ENCODE peak calls at places on chromosomes 11 and 22, in ten cellular contexts. One of them, this sample, is unnamed.

GRCh38 chr11:111097191-111097590 is 148.3 kb upstream of the POU2AF2 start:
- DNase-seq in hypothalamus: no peak
- DNase-seq in HCT116: peak; percentile 3
- DNase-seq in activated CD8-positive, alpha-beta memory T cell treated with anti-CD3 and anti-CD28 coated beads for 1 hour: no peak
- DNase-seq in kidney: peak; percentile 72
- DNase-seq in germinal center: no peak
- DNase-seq in anterior cingulate cortex: no peak
- DNase-seq in prostate gland: no peak
- DNase-seq in stimulated activated CD4-positive, alpha-beta T cell treated with anti-CD3 and anti-CD28 coated beads, Interleukin-15, amount 100 ng/mL, for 24 hours: peak; percentile 2
- DNase-seq in K562: no peak
- DNase-seq in this sample: no peak

GRCh38 chr22:44200855-44201550 is 20.3 kb downstream of the PARVG start:
- DNase-seq in kidney: peak; percentile 63
- DNase-seq in anterior cingulate cortex: no peak
- DNase-seq in stimulated activated CD4-positive, alpha-beta T cell treated with anti-CD3 and anti-CD28 coated beads, Interleukin-15, amount 100 ng/mL, for 24 hours: no peak
- DNase-seq in K562: no peak
- DNase-seq in prostate gland: no peak
- DNase-seq in germinal center: no peak
- DNase-seq in activated CD8-positive, alpha-beta memory T cell treated with anti-CD3 and anti-CD28 coated beads for 1 hour: no peak
- DNase-seq in hypothalamus: no peak
- DNase-seq in HCT116: no peak
- DNase-seq in this sample: peak; percentile 29

GRCh38 chr11:91805293-91805692 is 419.3 kb upstream of the FAT3 start:
- DNase-seq in stimulated activated CD4-positive, alpha-beta T cell treated with anti-CD3 and anti-CD28 coated beads, Interleukin-15, amount 100 ng/mL, for 24 hours: no peak
- DNase-seq in prostate gland: no peak
- DNase-seq in HCT116: no peak
- DNase-seq in germinal center: no peak
- DNase-seq in activated CD8-positive, alpha-beta memory T cell treated with anti-CD3 and anti-CD28 coated beads for 1 hour: no peak
- DNase-seq in anterior cingulate cortex: no peak
- DNase-seq in K562: no peak
- DNase-seq in kidney: no peak
- DNase-seq in hypothalamus: no peak
- DNase-seq in this sample: no peak

GRCh38 chr11:70646272-70647049 is 248.1 kb downstream of the CTTN start:
- DNase-seq in germinal center: no peak
- DNase-seq in K562: no peak
- DNase-seq in kidney: no peak
- DNase-seq in hypothalamus: no peak
- DNase-seq in prostate gland: no peak
- DNase-seq in HCT116: no peak
- DNase-seq in anterior cingulate cortex: no peak
- DNase-seq in stimulated activated CD4-positive, alpha-beta T cell treated with anti-CD3 and anti-CD28 coated beads, Interleukin-15, amount 100 ng/mL, for 24 hours: no peak
- DNase-seq in activated CD8-positive, alpha-beta memory T cell treated with anti-CD3 and anti-CD28 coated beads for 1 hour: no peak
- DNase-seq in this sample: no peak

GRCh38 chr22:46695346-46696224 is 42.5 kb downstream of the CERK start:
- DNase-seq in prostate gland: no peak
- DNase-seq in hypothalamus: no peak
- DNase-seq in activated CD8-positive, alpha-beta memory T cell treated with anti-CD3 and anti-CD28 coated beads for 1 hour: no peak
- DNase-seq in germinal center: no peak
- DNase-seq in K562: no peak
- DNase-seq in stimulated activated CD4-positive, alpha-beta T cell treated with anti-CD3 and anti-CD28 coated beads, Interleukin-15, amount 100 ng/mL, for 24 hours: no peak
- DNase-seq in HCT116: no peak
- DNase-seq in anterior cingulate cortex: no peak
- DNase-seq in kidney: no peak
- DNase-seq in this sample: no peak

GRCh38 chr22:26786398-26786797 is 129.0 kb downstream of the MIAT start:
- DNase-seq in hypothalamus: no peak
- DNase-seq in prostate gland: no peak
- DNase-seq in kidney: no peak
- DNase-seq in HCT116: no peak
- DNase-seq in activated CD8-positive, alpha-beta memory T cell treated with anti-CD3 and anti-CD28 coated beads for 1 hour: no peak
- DNase-seq in K562: no peak
- DNase-seq in germinal center: no peak
- DNase-seq in anterior cingulate cortex: no peak
- DNase-seq in stimulated activated CD4-positive, alpha-beta T cell treated with anti-CD3 and anti-CD28 coated beads, Interleukin-15, amount 100 ng/mL, for 24 hours: no peak
- DNase-seq in this sample: no peak

GRCh38 chr11:120867988-120868387 is 155.9 kb upstream of the TBCEL start:
- DNase-seq in kidney: no peak
- DNase-seq in activated CD8-positive, alpha-beta memory T cell treated with anti-CD3 and anti-CD28 coated beads for 1 hour: no peak
- DNase-seq in anterior cingulate cortex: no peak
- DNase-seq in germinal center: no peak
- DNase-seq in prostate gland: no peak
- DNase-seq in HCT116: no peak
- DNase-seq in hypothalamus: no peak
- DNase-seq in stimulated activated CD4-positive, alpha-beta T cell treated with anti-CD3 and anti-CD28 coated beads, Interleukin-15, amount 100 ng/mL, for 24 hours: no peak
- DNase-seq in K562: no peak
- DNase-seq in this sample: no peak

GRCh38 chr11:73907191-73907590 is 30.4 kb downstream of the PAAF1 start:
- DNase-seq in anterior cingulate cortex: no peak
- DNase-seq in prostate gland: no peak
- DNase-seq in hypothalamus: no peak
- DNase-seq in kidney: no peak
- DNase-seq in K562: peak; percentile 69
- DNase-seq in activated CD8-positive, alpha-beta memory T cell treated with anti-CD3 and anti-CD28 coated beads for 1 hour: no peak
- DNase-seq in HCT116: peak; percentile 7
- DNase-seq in germinal center: no peak
- DNase-seq in stimulated activated CD4-positive, alpha-beta T cell treated with anti-CD3 and anti-CD28 coated beads, Interleukin-15, amount 100 ng/mL, for 24 hours: peak; percentile 7
- DNase-seq in this sample: peak; percentile 54

GRCh38 chr11:17391493-17392355 is 3.3 kb upstream of the KCNJ11 start:
- DNase-seq in K562: no peak
- DNase-seq in hypothalamus: no peak
- DNase-seq in activated CD8-positive, alpha-beta memory T cell treated with anti-CD3 and anti-CD28 coated beads for 1 hour: no peak
- DNase-seq in HCT116: no peak
- DNase-seq in anterior cingulate cortex: no peak
- DNase-seq in kidney: no peak
- DNase-seq in stimulated activated CD4-positive, alpha-beta T cell treated with anti-CD3 and anti-CD28 coated beads, Interleukin-15, amount 100 ng/mL, for 24 hours: no peak
- DNase-seq in prostate gland: no peak
- DNase-seq in germinal center: peak; percentile 72
- DNase-seq in this sample: no peak

GRCh38 chr22:49402169-49402568 is 425.5 kb downstream of the BRD1 start:
- DNase-seq in stimulated activated CD4-positive, alpha-beta T cell treated with anti-CD3 and anti-CD28 coated beads, Interleukin-15, amount 100 ng/mL, for 24 hours: no peak
- DNase-seq in anterior cingulate cortex: no peak
- DNase-seq in hypothalamus: no peak
- DNase-seq in kidney: peak; percentile 36
- DNase-seq in germinal center: no peak
- DNase-seq in K562: no peak
- DNase-seq in activated CD8-positive, alpha-beta memory T cell treated with anti-CD3 and anti-CD28 coated beads for 1 hour: no peak
- DNase-seq in HCT116: no peak
- DNase-seq in prostate gland: no peak
- DNase-seq in this sample: no peak